ENCODE peak calls at places on chromosomes 2 and 18, in four cellular contexts. Z, K, O and B are unnamed samples.

GRCh38 chr2:68171146-68171545 is 13.5 kb downstream of the PNO1 start:
- DNase-seq in Z (no peak), K (no peak), O (no peak), B (no peak)

GRCh38 chr2:196987654-196988364 is 61.3 kb upstream of the PGAP1 start:
- DNase-seq in Z (peak), K (no peak), O (no peak), B (peak)

GRCh38 chr2:237889811-237890210 is 30.4 kb downstream of the RAMP1 start:
- DNase-seq in Z (no peak), K (no peak), O (no peak), B (no peak)

GRCh38 chr2:161681043-161681442 is 56.8 kb downstream of the SLC4A10 start:
- DNase-seq in Z (no peak), K (no peak), O (no peak), B (no peak)

GRCh38 chr2:39313575-39313974 is 69.8 kb upstream of the CDKL4 start:
- DNase-seq in Z (no peak), K (no peak), O (no peak), B (no peak)

GRCh38 chr2:44912660-44913059 is 28.8 kb upstream of the SIX3 start:
- DNase-seq in Z (no peak), K (no peak), O (no peak), B (no peak)

GRCh38 chr2:176118606-176119370 is 2.2 kb downstream of the HOXD10 start:
- DNase-seq in Z (no peak), K (no peak), O (no peak), B (no peak)

GRCh38 chr2:191957996-191958860 is 111.3 kb upstream of the CAVIN2 start:
- DNase-seq in Z (no peak), K (no peak), O (no peak), B (no peak)

GRCh38 chr2:185144159-185144919 is 546.0 kb downstream of the ZNF804A start:
- DNase-seq in Z (no peak), K (no peak), O (no peak), B (no peak)

GRCh38 chr2:190607657-190608357 is 41.1 kb upstream of the NAB1 start:
- DNase-seq in Z (no peak), K (no peak), O (no peak), B (peak)

GRCh38 chr2:105789745-105790466 is 45.2 kb downstream of the NCK2 start:
- DNase-seq in Z (no peak), K (no peak), O (no peak), B (no peak)

GRCh38 chr2:20438334-20439192 is 8.3 kb upstream of the RHOB start:
- DNase-seq in Z (peak), K (no peak), O (no peak), B (peak)

GRCh38 chr2:10333247-10333613 is 30.5 kb downstream of the HPCAL1 start:
- DNase-seq in Z (no peak), K (no peak), O (no peak), B (no peak)

GRCh38 chr2:99260184-99260583 is 4.7 kb upstream of the LYG2 start:
- DNase-seq in Z (no peak), K (no peak), O (no peak), B (no peak)

GRCh38 chr18:1092228-1092627 is 187.6 kb downstream of the ADCYAP1 start:
- DNase-seq in Z (no peak), K (no peak), O (no peak), B (peak)

GRCh38 chr2:107088156-107088555 is 202.2 kb upstream of the ST6GAL2 start:
- DNase-seq in Z (no peak), K (no peak), O (no peak), B (no peak)

GRCh38 chr18:9516437-9517064 is 41.2 kb downstream of the RALBP1 start:
- DNase-seq in Z (no peak), K (no peak), O (no peak), B (no peak)

GRCh38 chr2:63440612-63441011 is 147.7 kb downstream of the WDPCP start:
- DNase-seq in Z (no peak), K (no peak), O (no peak), B (no peak)

GRCh38 chr2:104868081-104868806 is 14.3 kb downstream of the POU3F3 start:
- DNase-seq in Z (no peak), K (no peak), O (no peak), B (no peak)

GRCh38 chr2:240464514-240465241 is 29.2 kb downstream of the GPC1 start:
- DNase-seq in Z (peak), K (peak), O (no peak), B (no peak)

GRCh38 chr2:165886487-165887146 is 67.0 kb downstream of the TTC21B start:
- DNase-seq in Z (no peak), K (no peak), O (no peak), B (no peak)

GRCh38 chr2:108607706-108608301 is 73.5 kb downstream of the LIMS1 start:
- DNase-seq in Z (no peak), K (no peak), O (no peak), B (peak)

GRCh38 chr2:55949211-55949610 is 25.6 kb upstream of the EFEMP1 start:
- DNase-seq in Z (no peak), K (no peak), O (no peak), B (no peak)

GRCh38 chr18:10381951-10382350 is 72.5 kb upstream of the APCDD1 start:
- DNase-seq in Z (no peak), K (no peak), O (no peak), B (no peak)

GRCh38 chr2:43676322-43677050 is at the start of gene C1GALT1C1L:
- DNase-seq in Z (peak), K (peak), O (no peak), B (peak)

GRCh38 chr2:203815541-203815898 is 52.1 kb upstream of the CTLA4 start:
- DNase-seq in Z (no peak), K (no peak), O (no peak), B (no peak)

GRCh38 chr2:73908689-73909652 is 16.2 kb downstream of the ACTG2 start:
- DNase-seq in Z (no peak), K (no peak), O (no peak), B (no peak)

GRCh38 chr18:13366541-13366940 is 148.0 kb downstream of the LDLRAD4 start:
- DNase-seq in Z (no peak), K (no peak), O (no peak), B (no peak)

GRCh38 chr2:96913398-96914202 is 43.7 kb upstream of the SEMA4C start:
- DNase-seq in Z (no peak), K (no peak), O (no peak), B (no peak)

GRCh38 chr2:11024010-11024615 is 112.4 kb downstream of the KCNF1 start:
- DNase-seq in Z (peak), K (no peak), O (no peak), B (no peak)

GRCh38 chr2:123095219-123095618 is 929.9 kb upstream of the CNTNAP5 start:
- DNase-seq in Z (no peak), K (no peak), O (no peak), B (no peak)

GRCh38 chr18:34933880-34934689 is 107.1 kb upstream of the MAPRE2 start:
- DNase-seq in Z (no peak), K (no peak), O (no peak), B (no peak)

GRCh38 chr2:106581755-106582430 is 94.7 kb downstream of the CD8B2 start:
- DNase-seq in Z (peak), K (peak), O (peak), B (peak)

GRCh38 chr2:58425368-58425767 is 184.2 kb upstream of the FANCL start:
- DNase-seq in Z (no peak), K (no peak), O (no peak), B (no peak)

GRCh38 chr2:8676191-8676914 is 5.5 kb upstream of the ID2 start:
- DNase-seq in Z (peak), K (peak), O (no peak), B (peak)

GRCh38 chr2:31404302-31404701 is 10.2 kb downstream of the XDH start:
- DNase-seq in Z (no peak), K (no peak), O (no peak), B (no peak)

GRCh38 chr2:207103132-207103531 is 62.6 kb downstream of the KLF7 start:
- DNase-seq in Z (no peak), K (no peak), O (no peak), B (no peak)

GRCh38 chr2:77778917-77779316 is 256.7 kb upstream of the LRRTM4 start:
- DNase-seq in Z (no peak), K (no peak), O (no peak), B (no peak)

GRCh38 chr2:1656326-1656960 is 87.9 kb downstream of the PXDN start:
- DNase-seq in Z (no peak), K (no peak), O (no peak), B (no peak)

GRCh38 chr2:148752977-148753376 is 108.4 kb downstream of the EPC2 start:
- DNase-seq in Z (no peak), K (no peak), O (no peak), B (no peak)

GRCh38 chr18:59446012-59446411 is 86.9 kb upstream of the LMAN1 start:
- DNase-seq in Z (no peak), K (no peak), O (no peak), B (no peak)
- TF ChIP-seq CTCF in Z (no peak), K (no peak), O (no peak), B (no peak)

GRCh38 chr2:25955036-25955435 is 27.3 kb downstream of the KIF3C start:
- DNase-seq in Z (no peak), K (no peak), O (no peak), B (no peak)

GRCh38 chr2:25957743-25958142 is 24.6 kb downstream of the KIF3C start:
- DNase-seq in Z (no peak), K (no peak), O (no peak), B (no peak)

GRCh38 chr2:25960396-25960795 is 21.9 kb downstream of the KIF3C start:
- DNase-seq in Z (no peak), K (no peak), O (no peak), B (no peak)

GRCh38 chr2:25954199-25954752 is 28.0 kb downstream of the KIF3C start:
- DNase-seq in Z (no peak), K (no peak), O (no peak), B (no peak)

GRCh38 chr2:25955869-25956535 is 26.3 kb downstream of the KIF3C start:
- DNase-seq in Z (no peak), K (no peak), O (no peak), B (no peak)
- TF ChIP-seq CTCF in Z (no peak), K (no peak), O (no peak), B (no peak)

DNA sequence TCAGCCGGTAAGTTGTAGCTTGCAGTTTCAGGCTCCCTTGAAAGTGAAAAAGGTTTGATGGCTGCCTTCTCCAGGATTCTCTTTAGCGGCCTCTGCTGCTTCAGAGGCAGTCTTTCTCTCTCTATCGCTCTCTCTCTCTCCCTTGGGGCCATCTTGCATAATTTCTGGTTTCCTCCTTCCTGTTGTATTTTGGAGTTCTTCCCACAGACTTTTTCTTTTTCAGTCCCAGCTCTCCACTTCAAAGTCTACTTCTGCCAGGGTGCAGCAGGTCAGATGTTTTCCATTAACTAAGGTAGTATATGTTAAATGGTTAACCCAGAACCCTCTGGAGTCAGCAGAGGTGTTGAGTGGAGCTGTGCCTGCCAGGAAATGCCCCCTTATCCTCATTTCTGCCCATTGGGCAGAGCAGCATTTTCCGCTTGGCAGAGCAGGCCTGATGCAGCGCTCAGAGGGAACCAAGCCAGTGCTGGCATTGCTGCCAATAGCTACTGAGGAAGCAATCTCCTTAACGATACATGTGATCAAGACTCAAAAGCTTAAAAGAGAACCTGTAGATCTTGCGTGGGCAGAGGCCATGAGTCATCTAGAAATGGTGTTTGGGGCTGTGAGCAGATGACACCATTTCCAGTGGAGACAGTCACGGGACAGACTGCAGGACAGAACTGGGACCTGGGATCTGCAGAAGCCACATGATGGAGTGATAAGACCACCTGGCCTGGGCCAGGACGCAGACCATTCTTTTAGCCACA is 20.8 kb downstream of the DBI start:
- DNase-seq in Z (peak), K (peak), O (no peak), B (peak)
- TF ChIP-seq CTCF in Z (no peak), K (no peak), O (no peak), B (no peak)

GRCh38 chr2:170461875-170462274 is 253.3 kb upstream of the SP5 start:
- DNase-seq in Z (no peak), K (no peak), O (no peak), B (no peak)
- TF ChIP-seq CTCF in Z (no peak), K (no peak), O (no peak), B (no peak)

GRCh38 chr18:63844254-63844653 is 43.3 kb upstream of the SERPINB2 start:
- DNase-seq in Z (no peak), K (no peak), O (no peak), B (peak)

GRCh38 chr18:63850636-63851035 is 36.9 kb upstream of the SERPINB2 start:
- DNase-seq in Z (no peak), K (no peak), O (no peak), B (no peak)

GRCh38 chr18:63848159-63848558 is 39.3 kb upstream of the SERPINB2 start:
- DNase-seq in Z (no peak), K (no peak), O (peak), B (peak)

DNA sequence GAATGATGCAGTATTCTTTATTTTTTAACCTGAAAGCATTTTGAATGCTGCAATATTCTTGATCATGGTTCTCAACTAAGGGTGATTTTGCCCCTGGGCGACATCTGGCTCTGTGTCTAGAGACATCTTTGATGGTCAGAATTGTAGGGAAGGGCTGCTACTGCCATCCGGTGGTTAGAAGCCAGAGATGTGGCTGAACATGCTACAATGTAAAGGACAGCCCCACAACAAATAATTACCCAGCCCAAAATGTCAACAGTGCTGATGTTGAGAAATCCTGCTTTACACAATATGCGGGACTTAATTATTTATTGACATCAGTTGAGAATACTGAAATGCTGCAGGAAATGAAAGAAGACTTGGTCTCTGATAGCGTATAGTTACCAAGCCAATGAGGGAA is 37.5 kb upstream of the SERPINB2 start:
- DNase-seq in Z (no peak), K (no peak), O (peak), B (peak)
- TF ChIP-seq CTCF in Z (no peak), K (no peak), O (peak), B (peak)

GRCh38 chr2:135603543-135603942 is 72.3 kb downstream of the R3HDM1 start:
- DNase-seq in Z (no peak), K (no peak), O (no peak), B (no peak)
- TF ChIP-seq CTCF in Z (no peak), K (no peak), O (no peak), B (no peak)

GRCh38 chr18:25595274-25595673 is 243.3 kb upstream of the ZNF521 start:
- DNase-seq in Z (no peak), K (no peak), O (no peak), B (no peak)

GRCh38 chr18:25590456-25590855 is 238.5 kb upstream of the ZNF521 start:
- DNase-seq in Z (no peak), K (no peak), O (no peak), B (no peak)

GRCh38 chr18:25587545-25587944 is 235.6 kb upstream of the ZNF521 start:
- DNase-seq in Z (no peak), K (no peak), O (no peak), B (no peak)

GRCh38 chr18:25594351-25594750 is 242.4 kb upstream of the ZNF521 start:
- DNase-seq in Z (no peak), K (no peak), O (no peak), B (no peak)

GRCh38 chr18:25592804-25593360 is 240.9 kb upstream of the ZNF521 start:
- DNase-seq in Z (no peak), K (no peak), O (no peak), B (no peak)
- TF ChIP-seq CTCF in Z (no peak), K (no peak), O (no peak), B (no peak)